ENCODE peak calls at places on chromosomes 1 and 21, in eight cellular contexts. F, N, R, B, E, O, H and S are unnamed samples.

GRCh38 chr21:36873511-36873910 is 93.0 kb downstream of the HLCS start:
- DNase-seq in N (no peak), B (no peak), E (no peak), O (no peak), F (no peak), R (no peak), H (no peak), S (no peak)

GRCh38 chr1:21921100-21921875 is 15.8 kb downstream of the HSPG2 start:
- DNase-seq in O (no peak), R (no peak), N (no peak), B (no peak), H (no peak), F (no peak), E (no peak), S (no peak)

GRCh38 chr21:34639882-34640788 is 25.2 kb upstream of the RCAN1 start:
- DNase-seq in O (no peak), H (no peak), R (no peak), E (no peak), N (no peak), B (no peak), F (no peak), S (no peak)

GRCh38 chr1:23557471-23558124 is 1.7 kb downstream of the ID3 start:
- DNase-seq in E (no peak), O (no peak), F (no peak), N (no peak), H (no peak), B (no peak), R (no peak), S (no peak)

GRCh38 chr1:215704089-215704860 is 137.2 kb downstream of the KCTD3 start:
- DNase-seq in N (no peak), O (no peak), R (no peak), E (no peak), H (no peak), B (no peak), F (no peak), S (no peak)

GRCh38 chr1:15932612-15933011 is 43.3 kb downstream of the ZBTB17 start:
- DNase-seq in O (no peak), F (no peak), B (peak), R (no peak), N (no peak), H (no peak), E (no peak), S (no peak)

GRCh38 chr21:42061866-42062542 is 9.1 kb upstream of the UMODL1 start:
- DNase-seq in N (no peak), F (no peak), E (no peak), B (peak), R (no peak), O (no peak), H (no peak), S (no peak)

GRCh38 chr1:192809286-192810252 is 730 bp downstream of the RGS2 start:
- DNase-seq in R (no peak), H (peak), E (no peak), F (no peak), B (peak), N (no peak), O (no peak), S (no peak)

GRCh38 chr1:212683357-212683722 is 16.3 kb downstream of the BATF3 start:
- DNase-seq in F (no peak), R (no peak), B (peak), E (peak), N (no peak), H (peak), O (no peak), S (no peak)

GRCh38 chr1:106986603-106987002 is 69.9 kb upstream of the PRMT6 start:
- DNase-seq in N (no peak), O (no peak), F (no peak), R (no peak), B (no peak), E (no peak), H (no peak), S (no peak)

GRCh38 chr1:1946540-1946939 is 27.5 kb upstream of the TMEM52 start:
- DNase-seq in N (no peak), B (peak), H (no peak), O (no peak), R (no peak), F (no peak), E (no peak), S (no peak)

GRCh38 chr1:145995964-145996432 is 381 bp downstream of the TXNIP start:
- DNase-seq in H (peak), N (no peak), E (peak), F (no peak), O (no peak), R (no peak), B (no peak), S (peak)

GRCh38 chr1:72013161-72013560 is 269.2 kb downstream of the NEGR1 start:
- DNase-seq in R (no peak), E (no peak), F (no peak), H (no peak), N (no peak), B (no peak), O (no peak), S (no peak)

GRCh38 chr21:15794277-15794912 is 64.6 kb downstream of the USP25 start:
- DNase-seq in F (no peak), O (no peak), H (no peak), R (no peak), E (no peak), N (no peak), B (no peak), S (no peak)

GRCh38 chr1:59755084-59755685 is 59.6 kb upstream of the HOOK1 start:
- DNase-seq in F (no peak), N (no peak), R (no peak), E (no peak), B (no peak), H (no peak), O (no peak), S (no peak)

GRCh38 chr1:43570307-43570706 is 39.6 kb downstream of the PTPRF start:
- DNase-seq in R (no peak), F (no peak), O (no peak), B (no peak), N (no peak), E (no peak), H (no peak), S (no peak)

GRCh38 chr1:94045465-94046056 is 75.4 kb downstream of the ABCA4 start:
- DNase-seq in B (peak), E (peak), N (peak), F (peak), O (peak), H (peak), R (peak), S (peak)

GRCh38 chr1:111219466-111220286 is 7.8 kb upstream of the CHI3L2 start:
- DNase-seq in O (no peak), R (no peak), F (no peak), N (no peak), H (peak), E (no peak), B (peak), S (no peak)

GRCh38 chr1:201463071-201463552 is 5.9 kb downstream of the PHLDA3 start:
- DNase-seq in F (no peak), O (no peak), B (no peak), E (no peak), N (no peak), H (no peak), R (no peak), S (no peak)

GRCh38 chr1:204288061-204288588 is 71.6 kb downstream of the PLEKHA6 start:
- DNase-seq in F (no peak), R (peak), E (peak), H (no peak), N (no peak), O (peak), B (no peak), S (peak)

GRCh38 chr1:37718901-37719571 is 26.7 kb downstream of the CDCA8 start:
- DNase-seq in B (no peak), E (no peak), H (no peak), F (no peak), R (no peak), N (no peak), O (no peak), S (no peak)

GRCh38 chr1:10730985-10731384 is 65.5 kb downstream of the CASZ1 start:
- DNase-seq in E (no peak), B (no peak), N (no peak), R (no peak), H (no peak), F (no peak), O (no peak), S (no peak)

GRCh38 chr21:15126948-15127347 is 62.1 kb upstream of the NRIP1 start:
- DNase-seq in O (no peak), F (no peak), B (no peak), H (no peak), N (no peak), R (no peak), E (no peak), S (no peak)

GRCh38 chr21:45942011-45942546 is 39.5 kb upstream of the COL6A1 start:
- DNase-seq in H (no peak), N (no peak), F (no peak), R (no peak), E (no peak), O (no peak), B (no peak), S (no peak)

GRCh38 chr1:5936126-5936525 is 56.1 kb downstream of the NPHP4 start:
- DNase-seq in O (no peak), R (no peak), N (no peak), B (no peak), E (no peak), H (no peak), F (no peak), S (no peak)

GRCh38 chr1:151318975-151319374 is 8.2 kb downstream of the PI4KB start:
- DNase-seq in H (no peak), F (no peak), O (no peak), E (no peak), R (no peak), B (no peak), N (no peak), S (no peak)

GRCh38 chr1:15362737-15363128 is 47.0 kb upstream of the EFHD2 start:
- DNase-seq in E (no peak), H (no peak), O (no peak), R (no peak), N (no peak), F (no peak), B (no peak), S (no peak)

GRCh38 chr1:117069220-117069844 is 9.2 kb downstream of the TTF2 start:
- DNase-seq in N (no peak), E (no peak), H (no peak), B (no peak), F (no peak), R (no peak), O (no peak), S (no peak)

GRCh38 chr1:39159224-39160036 is 45.1 kb upstream of the MACF1 start:
- DNase-seq in N (no peak), F (no peak), H (no peak), E (no peak), R (no peak), O (peak), B (no peak), S (no peak)

GRCh38 chr1:25486602-25487001 is 55.9 kb downstream of the MACO1 start:
- DNase-seq in B (no peak), E (no peak), N (no peak), H (no peak), O (no peak), F (no peak), R (no peak), S (no peak)

GRCh38 chr1:32984090-32984828 is 19.6 kb upstream of the RNF19B start:
- DNase-seq in O (no peak), B (no peak), H (no peak), E (no peak), N (no peak), F (no peak), R (no peak), S (no peak)

GRCh38 chr1:40411294-40411693 is 37.8 kb downstream of the SMAP2 start:
- DNase-seq in H (no peak), N (no peak), E (no peak), R (no peak), B (no peak), O (no peak), F (no peak), S (no peak)

GRCh38 chr1:19785660-19786059 is 14.1 kb downstream of the TMCO4 start:
- DNase-seq in H (no peak), B (no peak), N (no peak), O (no peak), R (no peak), F (no peak), E (no peak), S (no peak)

GRCh38 chr1:212700892-212701819 is 1.5 kb upstream of the BATF3 start:
- DNase-seq in F (no peak), R (peak), B (peak), O (peak), H (peak), N (no peak), E (peak), S (peak)

GRCh38 chr1:26861889-26862371 is 1.0 kb upstream of the SFN start:
- DNase-seq in F (no peak), H (no peak), O (peak), E (no peak), B (no peak), R (no peak), N (no peak), S (no peak)

GRCh38 chr1:26863677-26864060 is 720 bp downstream of the SFN start:
- DNase-seq in H (no peak), F (no peak), R (no peak), O (no peak), N (no peak), E (no peak), B (no peak), S (no peak)

GRCh38 chr1:26862781-26863676 is at the start of gene SFN:
- DNase-seq in H (no peak), F (no peak), R (no peak), N (no peak), E (no peak), B (peak), O (peak), S (no peak)

GRCh38 chr1:26861286-26861701 is 1.7 kb upstream of the SFN start:
- DNase-seq in R (no peak), E (no peak), N (no peak), O (no peak), H (no peak), F (no peak), B (no peak), S (no peak)

GRCh38 chr1:26864610-26865480 is 1.9 kb downstream of the SFN start:
- DNase-seq in B (peak), H (peak), O (peak), R (peak), F (peak), E (peak), N (peak), S (peak)
- TF ChIP-seq POLR2A in B (no peak), H (peak), O (peak), R (peak), F (no peak), E (no peak), N (peak), S (peak)

GRCh38 chr1:34884961-34885360 is 25.4 kb upstream of the SMIM12 start:
- DNase-seq in E (no peak), O (no peak), B (no peak), N (no peak), H (no peak), F (no peak), R (no peak), S (no peak)
- TF ChIP-seq CTCF in E (no peak), O (no peak), B (no peak), N (no peak), H (no peak), F (no peak), R (no peak), S (no peak)

DNA sequence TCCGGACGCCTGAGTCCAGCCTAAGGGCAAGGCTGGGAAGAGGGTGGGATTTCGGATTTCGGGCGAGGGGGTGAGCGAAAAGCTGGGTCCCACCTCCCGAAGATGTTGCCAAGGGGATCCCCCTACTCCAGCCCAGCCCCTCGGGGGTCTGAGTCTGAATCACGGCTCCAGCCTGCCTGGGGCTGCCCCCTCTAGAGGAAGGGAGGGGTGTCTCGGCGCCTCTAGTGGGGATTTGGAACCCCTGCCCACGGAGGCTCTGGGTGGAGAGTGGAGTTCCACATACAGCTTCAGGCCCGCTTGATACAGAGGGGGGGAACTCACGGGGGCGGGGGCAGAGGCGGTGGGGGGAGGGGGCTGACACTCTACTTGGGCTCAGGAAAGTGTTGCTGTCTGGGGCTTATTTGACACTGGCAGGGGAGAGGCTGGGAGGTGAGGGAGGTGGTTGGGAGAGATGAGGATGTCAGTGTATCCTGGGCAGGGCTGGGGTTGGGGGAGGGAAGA is 686 bp downstream of the KIRREL1 start:
- DNase-seq in E (no peak), H (no peak), F (no peak), N (no peak), R (peak), B (no peak), O (no peak), S (no peak)
- TF ChIP-seq POLR2A in E (no peak), H (no peak), F (no peak), N (no peak), R (no peak), B (no peak), O (no peak), S (no peak)

GRCh38 chr1:17984510-17985085 is 123.0 kb upstream of the IGSF21 start:
- DNase-seq in E (no peak), N (peak), H (peak), F (no peak), O (no peak), R (no peak), B (peak), S (no peak)
- TF ChIP-seq CTCF in E (peak), N (peak), H (peak), F (peak), O (peak), R (no peak), B (peak), S (peak)

GRCh38 chr1:9293512-9294439 is 1.1 kb downstream of the SPSB1 start:
- DNase-seq in R (peak), B (peak), O (no peak), H (peak), N (no peak), F (no peak), E (peak), S (no peak)
- TF ChIP-seq POLR2A in R (no peak), B (no peak), O (no peak), H (no peak), N (no peak), F (no peak), E (no peak), S (no peak)